ENCODE peak calls at places on chromosomes 12 and 14, in four cellular contexts. One of them, this sample, is unnamed.
A peak's percentile ranks its signal among the peaks of the same experiment; 100 is the strongest.

GRCh38 chr14:89136587-89136986 is 280.4 kb downstream of the FOXN3 start:
- DNase-seq in WTC11: no peak
- DNase-seq in SK-N-SH: no peak
- DNase-seq in H1: no peak
- DNase-seq in this sample: no peak

GRCh38 chr12:132551271-132552120 is 58.9 kb downstream of the LRCOL1 start:
- DNase-seq in WTC11: no peak
- DNase-seq in SK-N-SH: no peak
- DNase-seq in H1: no peak
- DNase-seq in this sample: no peak

GRCh38 chr14:97410667-97411286 is 613.6 kb downstream of the VRK1 start:
- DNase-seq in WTC11: no peak
- DNase-seq in SK-N-SH: no peak
- DNase-seq in H1: no peak
- DNase-seq in this sample: no peak

GRCh38 chr14:50335989-50336391 is 23.9 kb downstream of the DMAC2L start:
- DNase-seq in WTC11: no peak
- DNase-seq in SK-N-SH: peak; percentile 80
- DNase-seq in H1: no peak
- DNase-seq in this sample: peak; percentile 37

GRCh38 chr12:115135800-115136211 is 451.8 kb upstream of the TBX3 start:
- DNase-seq in WTC11: no peak
- DNase-seq in SK-N-SH: no peak
- DNase-seq in H1: no peak
- DNase-seq in this sample: no peak

GRCh38 chr14:46259536-46259935 is 392.0 kb downstream of the RPL10L start:
- DNase-seq in WTC11: peak; percentile 22
- DNase-seq in SK-N-SH: no peak
- DNase-seq in H1: no peak
- DNase-seq in this sample: no peak

GRCh38 chr12:131220007-131220685 is 266.4 kb downstream of the ADGRD1 start:
- DNase-seq in WTC11: no peak
- DNase-seq in SK-N-SH: no peak
- DNase-seq in H1: no peak
- DNase-seq in this sample: no peak

GRCh38 chr12:6215120-6215807 is 15.1 kb downstream of the CD9 start:
- DNase-seq in WTC11: peak; percentile 66
- DNase-seq in SK-N-SH: no peak
- DNase-seq in H1: peak; percentile 74
- DNase-seq in this sample: no peak

GRCh38 chr12:109191621-109192250 is 75.3 kb downstream of the ACACB start:
- DNase-seq in WTC11: no peak
- DNase-seq in SK-N-SH: no peak
- DNase-seq in H1: no peak
- DNase-seq in this sample: no peak

GRCh38 chr14:51479584-51480305 is 172.0 kb upstream of the FRMD6 start:
- DNase-seq in WTC11: no peak
- DNase-seq in SK-N-SH: no peak
- DNase-seq in H1: no peak
- DNase-seq in this sample: no peak

GRCh38 chr12:56326533-56326932 is 7.3 kb downstream of the PAN2 start:
- DNase-seq in WTC11: no peak
- DNase-seq in SK-N-SH: no peak
- DNase-seq in H1: no peak
- DNase-seq in this sample: no peak

GRCh38 chr12:6272300-6273208 is 37.9 kb upstream of the PLEKHG6 start:
- DNase-seq in WTC11: no peak
- DNase-seq in SK-N-SH: no peak
- DNase-seq in H1: no peak
- DNase-seq in this sample: peak; percentile 40

GRCh38 chr12:19847294-19848059 is 408.2 kb downstream of the AEBP2 start:
- DNase-seq in WTC11: no peak
- DNase-seq in SK-N-SH: no peak
- DNase-seq in H1: no peak
- DNase-seq in this sample: no peak

GRCh38 chr12:113061061-113061694 is 4.6 kb downstream of the DTX1 start:
- DNase-seq in WTC11: no peak
- DNase-seq in SK-N-SH: peak; percentile 67
- DNase-seq in H1: no peak
- DNase-seq in this sample: no peak

GRCh38 chr14:50862171-50862570 is 9.7 kb upstream of the ABHD12B start:
- DNase-seq in WTC11: no peak
- DNase-seq in SK-N-SH: no peak
- DNase-seq in H1: no peak
- DNase-seq in this sample: no peak

GRCh38 chr12:48997719-48998496 is 1.3 kb downstream of the DDN start:
- DNase-seq in WTC11: no peak
- DNase-seq in SK-N-SH: peak; percentile 90
- DNase-seq in H1: no peak
- DNase-seq in this sample: peak; percentile 34

GRCh38 chr14:93655078-93655750 is 133.1 kb downstream of the PRIMA1 start:
- DNase-seq in WTC11: peak; percentile 17
- DNase-seq in SK-N-SH: peak; percentile 56
- DNase-seq in H1: no peak
- DNase-seq in this sample: peak; percentile 43

GRCh38 chr12:84738481-84738972 is 174.1 kb downstream of the SLC6A15 start:
- DNase-seq in WTC11: no peak
- DNase-seq in SK-N-SH: no peak
- DNase-seq in H1: no peak
- DNase-seq in this sample: no peak

GRCh38 chr14:20886091-20886490 is 5.1 kb upstream of the RNASE3 start:
- DNase-seq in WTC11: no peak
- DNase-seq in SK-N-SH: no peak
- DNase-seq in H1: no peak
- DNase-seq in this sample: no peak

GRCh38 chr14:68824517-68825347 is 31.9 kb upstream of the ZFP36L1 start:
- DNase-seq in WTC11: peak; percentile 94
- DNase-seq in SK-N-SH: peak; percentile 86
- DNase-seq in H1: peak; percentile 78
- DNase-seq in this sample: peak; percentile 87

GRCh38 chr12:40515041-40515825 is 177.0 kb upstream of the CNTN1 start:
- DNase-seq in WTC11: no peak
- DNase-seq in SK-N-SH: no peak
- DNase-seq in H1: no peak
- DNase-seq in this sample: no peak
- TF ChIP-seq TEAD4 in WTC11: no peak
- TF ChIP-seq TEAD4 in SK-N-SH: no peak
- TF ChIP-seq TEAD4 in H1: no peak
- TF ChIP-seq TEAD4 in this sample: no peak

GRCh38 chr12:39617887-39618286 is 1.7 kb downstream of the ABCD2 start:
- DNase-seq in WTC11: no peak
- DNase-seq in SK-N-SH: no peak
- DNase-seq in H1: no peak
- DNase-seq in this sample: no peak
- TF ChIP-seq TEAD4 in WTC11: no peak
- TF ChIP-seq TEAD4 in SK-N-SH: no peak
- TF ChIP-seq TEAD4 in H1: no peak
- TF ChIP-seq TEAD4 in this sample: no peak

GRCh38 chr12:27193854-27194544 is 50.1 kb upstream of the STK38L start:
- DNase-seq in WTC11: no peak
- DNase-seq in SK-N-SH: peak; percentile 45
- DNase-seq in H1: no peak
- DNase-seq in this sample: no peak
- TF ChIP-seq TEAD4 in WTC11: no peak
- TF ChIP-seq TEAD4 in SK-N-SH: no peak
- TF ChIP-seq TEAD4 in H1: peak; percentile 4
- TF ChIP-seq TEAD4 in this sample: no peak

GRCh38 chr14:62662811-62663477 is 382.3 kb downstream of the KCNH5 start:
- DNase-seq in WTC11: peak; percentile 23
- DNase-seq in SK-N-SH: no peak
- DNase-seq in H1: no peak
- DNase-seq in this sample: no peak

GRCh38 chr14:62655161-62655560 is 390.1 kb downstream of the KCNH5 start:
- DNase-seq in WTC11: no peak
- DNase-seq in SK-N-SH: no peak
- DNase-seq in H1: no peak
- DNase-seq in this sample: no peak

GRCh38 chr14:62654641-62655040 is 390.6 kb downstream of the KCNH5 start:
- DNase-seq in WTC11: no peak
- DNase-seq in SK-N-SH: no peak
- DNase-seq in H1: no peak
- DNase-seq in this sample: no peak

GRCh38 chr14:62661818-62662217 is 383.4 kb downstream of the KCNH5 start:
- DNase-seq in WTC11: no peak
- DNase-seq in SK-N-SH: no peak
- DNase-seq in H1: no peak
- DNase-seq in this sample: no peak

GRCh38 chr14:62657376-62657775 is 387.9 kb downstream of the KCNH5 start:
- DNase-seq in WTC11: no peak
- DNase-seq in SK-N-SH: no peak
- DNase-seq in H1: no peak
- DNase-seq in this sample: no peak
- TF ChIP-seq TEAD4 in WTC11: no peak
- TF ChIP-seq TEAD4 in SK-N-SH: no peak
- TF ChIP-seq TEAD4 in H1: no peak
- TF ChIP-seq TEAD4 in this sample: no peak

GRCh38 chr14:65072937-65073336 is 29.4 kb downstream of the MAX start:
- DNase-seq in WTC11: no peak
- DNase-seq in SK-N-SH: no peak
- DNase-seq in H1: no peak
- DNase-seq in this sample: no peak

GRCh38 chr14:65071544-65071943 is 30.8 kb downstream of the MAX start:
- DNase-seq in WTC11: no peak
- DNase-seq in SK-N-SH: no peak
- DNase-seq in H1: no peak
- DNase-seq in this sample: no peak

GRCh38 chr14:65072256-65072655 is 30.1 kb downstream of the MAX start:
- DNase-seq in WTC11: no peak
- DNase-seq in SK-N-SH: no peak
- DNase-seq in H1: no peak
- DNase-seq in this sample: no peak

GRCh38 chr14:65069874-65070709 is 32.2 kb downstream of the MAX start:
- DNase-seq in WTC11: no peak
- DNase-seq in SK-N-SH: no peak
- DNase-seq in H1: no peak
- DNase-seq in this sample: no peak

DNA sequence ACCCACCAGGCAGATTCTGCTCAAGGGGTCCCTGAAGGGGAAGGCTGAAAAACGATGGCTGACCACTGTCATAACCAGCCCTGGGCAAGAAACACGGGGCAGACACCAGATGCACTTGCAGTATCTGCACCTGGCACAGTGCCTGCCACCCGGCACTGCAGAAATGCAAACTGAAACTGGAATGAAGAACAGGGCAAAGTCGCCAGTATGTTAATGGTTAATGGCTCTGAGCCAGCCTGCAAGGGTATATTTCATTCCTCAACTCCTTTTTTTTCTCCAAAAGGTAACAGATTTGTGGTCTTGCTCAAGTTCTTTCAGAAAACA is 31.6 kb downstream of the MAX start:
- DNase-seq in WTC11: no peak
- DNase-seq in SK-N-SH: peak; percentile 64
- DNase-seq in H1: no peak
- DNase-seq in this sample: no peak
- TF ChIP-seq TEAD4 in WTC11: no peak
- TF ChIP-seq TEAD4 in SK-N-SH: no peak
- TF ChIP-seq TEAD4 in H1: no peak
- TF ChIP-seq TEAD4 in this sample: no peak